ENCODE peak calls at places on chromosomes 12 and 14, in six cellular contexts. J is HEK293T; T is Right ventricle myocardium inferior; V is iris pigment epithelial cell; U is pancreas; E is effector CD4-positive, alpha-beta T cell. K is an unnamed sample.

GRCh38 chr12:121468451-121468850 is 68.5 kb downstream of the RNF34 start:
- DNase-seq in J (no peak), T (no peak), V (no peak), U (no peak), E (no peak), K (no peak)

GRCh38 chr14:87690076-87690661 is 302.8 kb downstream of the GALC start:
- DNase-seq in J (no peak), T (no peak), V (no peak), U (no peak), E (no peak), K (no peak)

GRCh38 chr12:65881348-65881961 is 57.2 kb downstream of the HMGA2 start:
- DNase-seq in J (no peak), T (peak; percentile 75), V (peak; percentile 87), U (no peak), E (no peak), K (no peak)

GRCh38 chr12:11839093-11839641 is 189.7 kb downstream of the ETV6 start:
- DNase-seq in J (no peak), T (no peak), V (peak; percentile 73), U (peak; percentile 47), E (no peak), K (peak; percentile 38)

GRCh38 chr14:60328588-60328987 is 79.6 kb downstream of the PPM1A start:
- DNase-seq in J (no peak), T (no peak), V (no peak), U (no peak), E (no peak), K (no peak)

GRCh38 chr12:105825141-105825540 is 313.6 kb downstream of the NUAK1 start:
- DNase-seq in J (no peak), T (no peak), V (no peak), U (no peak), E (no peak), K (no peak)

GRCh38 chr12:122004633-122005071 is 17.0 kb upstream of the BCL7A start:
- DNase-seq in J (no peak), T (no peak), V (peak; percentile 39), U (no peak), E (no peak), K (no peak)

GRCh38 chr12:101891462-101891971 is 14.1 kb downstream of the DRAM1 start:
- DNase-seq in J (no peak), T (no peak), V (peak; percentile 90), U (no peak), E (no peak), K (peak; percentile 74)

GRCh38 chr12:52148541-52149181 is 43.2 kb downstream of the KRT80 start:
- DNase-seq in J (no peak), T (no peak), V (no peak), U (peak; percentile 76), E (no peak), K (peak; percentile 92)

GRCh38 chr14:49189381-49189780 is 396.8 kb downstream of the RPS29 start:
- DNase-seq in J (no peak), T (no peak), V (no peak), U (no peak), E (no peak), K (no peak)

GRCh38 chr12:69949324-69949723 is 124.3 kb downstream of the MYRFL start:
- DNase-seq in J (no peak), T (no peak), V (no peak), U (no peak), E (no peak), K (no peak)

GRCh38 chr12:3152013-3152412 is 74.8 kb downstream of the TSPAN9 start:
- DNase-seq in J (no peak), T (no peak), V (no peak), U (no peak), E (no peak), K (peak; percentile 38)

GRCh38 chr14:55926007-55926406 is 192.2 kb upstream of the PELI2 start:
- DNase-seq in J (no peak), T (peak; percentile 63), V (no peak), U (peak; percentile 45), E (no peak), K (no peak)

GRCh38 chr12:13099910-13100609 is 3.4 kb downstream of the GSG1 start:
- DNase-seq in J (no peak), T (no peak), V (no peak), U (no peak), E (no peak), K (no peak)

GRCh38 chr12:50633950-50634349 is 129.2 kb downstream of the DIP2B start:
- DNase-seq in J (no peak), T (no peak), V (peak; percentile 59), U (no peak), E (no peak), K (peak; percentile 58)

GRCh38 chr14:103045387-103045869 is 11.9 kb downstream of the CDC42BPB start:
- DNase-seq in J (no peak), T (no peak), V (no peak), U (no peak), E (no peak), K (no peak)

GRCh38 chr14:34501997-34502396 is 37.5 kb downstream of the EAPP start:
- DNase-seq in J (no peak), T (no peak), V (peak; percentile 68), U (no peak), E (no peak), K (no peak)

GRCh38 chr14:50364792-50365191 is 31.9 kb downstream of the CDKL1 start:
- DNase-seq in J (no peak), T (no peak), V (no peak), U (no peak), E (no peak), K (no peak)

GRCh38 chr14:22379727-22380126 is 209.3 kb downstream of the DAD1 start:
- DNase-seq in J (no peak), T (no peak), V (peak; percentile 68), U (no peak), E (no peak), K (no peak)

GRCh38 chr12:86948851-86949250 is 692.7 kb upstream of the MGAT4C start:
- DNase-seq in J (no peak), T (no peak), V (peak; percentile 55), U (no peak), E (no peak), K (no peak)

GRCh38 chr14:104770851-104771272 is 17.9 kb downstream of the SIVA1 start:
- DNase-seq in J (no peak), T (no peak), V (peak; percentile 32), U (no peak), E (no peak), K (no peak)

GRCh38 chr14:99518441-99519346 is 37.5 kb downstream of the CCNK start:
- DNase-seq in J (peak; percentile 80), T (peak; percentile 90), V (peak; percentile 34), U (peak; percentile 92), E (peak; percentile 75), K (peak; percentile 41)

GRCh38 chr14:73825551-73826188 is 26.0 kb upstream of the PTGR2 start:
- DNase-seq in J (peak; percentile 84), T (peak; percentile 97), V (peak; percentile 80), U (peak; percentile 91), E (peak; percentile 74), K (peak; percentile 52)

K was measured in A172.